ENCODE peak calls at places on chromosomes 6 and 20, in ten cellular contexts. T is tibial nerve, C is cardiac fibroblast, J is AG10803, V is mucosa of descending colon, D is hepatocyte, P is coronary artery, Q is astrocyte of the spinal cord, O is SK-N-SH, U is gastrocnemius medialis. R is an unnamed sample.

GRCh38 chr6:104603108-104603745 is 256.5 kb downstream of the HACE1 start:
- DNase-seq in Q (no peak), V (no peak), U (no peak), T (no peak), J (no peak), D (no peak), P (no peak), O (no peak), C (no peak), R (no peak)

GRCh38 chr20:38671186-38671585 is 53.1 kb upstream of the SLC32A1 start:
- DNase-seq in Q (no peak), J (no peak), P (no peak), T (no peak), D (no peak), C (no peak), O (no peak), U (no peak), V (no peak), R (no peak)

GRCh38 chr6:68679399-68679798 is 44.3 kb downstream of the ADGRB3 start:
- DNase-seq in V (no peak), Q (no peak), P (no peak), O (no peak), U (no peak), D (no peak), J (no peak), T (no peak), C (peak; percentile 12), R (no peak)

GRCh38 chr20:39874049-39874893 is 814.8 kb downstream of the MAFB start:
- DNase-seq in Q (peak; percentile 83), O (peak; percentile 53), D (peak; percentile 89), C (peak; percentile 85), U (peak; percentile 46), P (no peak), J (peak; percentile 81), T (peak; percentile 67), V (peak; percentile 88), R (peak; percentile 44)

GRCh38 chr6:115551510-115551909 is 509.2 kb downstream of the FRK start:
- DNase-seq in Q (no peak), U (no peak), C (no peak), V (no peak), O (peak; percentile 12), T (no peak), D (no peak), J (peak; percentile 8), P (no peak), R (no peak)

GRCh38 chr20:62805711-62806382 is 1.2 kb downstream of the OGFR start:
- DNase-seq in V (peak; percentile 39), T (no peak), U (no peak), O (no peak), J (no peak), D (peak; percentile 58), Q (no peak), C (no peak), P (no peak), R (no peak)

GRCh38 chr20:38790210-38791053 is 15.1 kb upstream of the PPP1R16B start:
- DNase-seq in O (peak; percentile 51), P (no peak), U (no peak), C (peak; percentile 19), D (peak; percentile 63), Q (no peak), T (no peak), J (peak; percentile 15), V (peak; percentile 17), R (no peak)

GRCh38 chr20:4289875-4290274 is 274.5 kb upstream of the RNF24 start:
- DNase-seq in V (no peak), P (no peak), J (no peak), C (no peak), T (no peak), O (no peak), D (no peak), Q (no peak), U (no peak), R (no peak)

GRCh38 chr20:47809561-47809960 is 24.3 kb upstream of the SULF2 start:
- DNase-seq in C (no peak), J (no peak), D (peak; percentile 41), U (no peak), T (no peak), P (no peak), Q (no peak), V (no peak), O (peak; percentile 60), R (no peak)

GRCh38 chr6:10598084-10598960 is 77.2 kb downstream of the GCNT2 start:
- DNase-seq in U (no peak), C (no peak), P (no peak), V (no peak), Q (no peak), D (no peak), O (peak; percentile 46), T (no peak), J (no peak), R (no peak)

GRCh38 chr6:14288910-14289309 is 171.3 kb downstream of the CD83 start:
- DNase-seq in C (no peak), O (no peak), P (no peak), U (no peak), J (no peak), V (no peak), D (no peak), Q (no peak), T (no peak), R (no peak)

GRCh38 chr6:25280617-25280990 is 1.4 kb downstream of the CARMIL1 start:
- DNase-seq in P (no peak), Q (no peak), O (no peak), D (peak; percentile 31), J (no peak), C (peak; percentile 55), T (no peak), V (peak; percentile 35), U (no peak), R (no peak)

DNA sequence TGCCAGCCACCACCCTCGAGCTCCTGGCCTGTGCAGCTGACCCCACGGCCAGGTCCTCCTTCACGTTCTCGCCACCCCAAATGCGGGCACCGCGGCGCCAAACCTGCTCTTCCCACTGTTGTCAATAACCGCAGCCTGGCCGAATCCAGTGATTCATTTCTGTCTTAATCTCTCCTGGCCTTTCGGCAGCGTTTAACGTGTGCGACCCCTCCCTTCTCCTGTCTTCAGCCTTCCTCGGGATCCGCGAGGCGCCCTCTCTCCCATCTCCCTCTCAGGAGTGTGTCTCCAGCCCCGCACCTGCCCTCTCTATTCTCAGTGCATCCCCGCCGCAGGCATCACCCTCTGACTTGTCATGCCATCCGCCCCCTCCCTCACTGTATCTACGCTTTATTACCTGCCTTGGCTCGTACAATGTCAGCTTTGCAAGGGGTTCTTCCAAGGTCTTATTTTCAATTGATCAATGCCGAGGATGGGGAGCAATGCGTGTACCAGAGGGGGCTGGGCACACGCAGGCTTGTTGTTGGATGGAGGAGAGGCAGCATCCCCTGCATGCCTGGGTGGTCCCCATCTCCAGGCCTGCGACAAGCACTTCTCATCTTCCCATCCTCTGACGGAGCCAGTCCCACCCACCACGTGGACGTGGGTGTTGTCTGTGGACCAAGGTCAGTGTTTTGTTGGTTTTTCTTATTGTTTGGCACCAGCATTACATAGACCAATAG is 91.2 kb downstream of the THBS2 start:
- DNase-seq in J (no peak), U (no peak), Q (no peak), D (no peak), O (peak; percentile 4), T (no peak), P (peak; percentile 94), C (no peak), V (no peak), R (no peak)
- H3K4me3 ChIP-seq in J (peak overlapping the region; percentile 56), U (no peak overlapping the region), Q (no peak overlapping the region), D (no peak overlapping the region), O (no peak overlapping the region), T (peak overlapping the region; percentile 18), P (peak overlapping the region; percentile 60), C (no peak overlapping the region), V (no peak overlapping the region), R (no peak overlapping the region)

GRCh38 chr6:1224514-1224913 is 87.4 kb upstream of the FOXQ1 start:
- DNase-seq in Q (no peak), T (no peak), U (no peak), P (no peak), C (no peak), O (no peak), D (no peak), J (no peak), V (no peak), R (no peak)
- H3K4me3 ChIP-seq in Q (no peak overlapping the region), T (no peak overlapping the region), U (no peak overlapping the region), P (no peak overlapping the region), C (no peak overlapping the region), O (no peak overlapping the region), D (no peak overlapping the region), J (no peak overlapping the region), V (no peak overlapping the region), R (no peak overlapping the region)

GRCh38 chr6:167314180-167314821 is 10.6 kb upstream of the TTLL2 start:
- DNase-seq in P (no peak), D (no peak), C (no peak), U (no peak), V (no peak), Q (no peak), T (no peak), O (no peak), J (no peak), R (no peak)
- H3K4me3 ChIP-seq in P (no peak overlapping the region), D (no peak overlapping the region), C (no peak overlapping the region), U (no peak overlapping the region), V (no peak overlapping the region), Q (no peak overlapping the region), T (no peak overlapping the region), O (no peak overlapping the region), J (no peak overlapping the region), R (no peak overlapping the region)

GRCh38 chr6:30100585-30101422 is 12.1 kb downstream of the TRIM31 start:
- DNase-seq in D (peak; percentile 80), P (no peak), V (peak; percentile 79), T (no peak), J (no peak), Q (no peak), O (peak; percentile 45), C (no peak), U (no peak), R (no peak)
- H3K4me3 ChIP-seq in D (peak overlapping the region; percentile 28), P (peak overlapping the region; percentile 66), V (no peak overlapping the region), T (peak overlapping the region; percentile 49), J (peak overlapping the region; percentile 18), Q (no peak overlapping the region), O (peak overlapping the region; percentile 17), C (peak overlapping the region; percentile 21), U (peak overlapping the region; percentile 60), R (peak overlapping the region; percentile 52)

GRCh38 chr20:57153238-57153905 is 113.1 kb downstream of the BMP7 start:
- DNase-seq in U (no peak), T (no peak), C (no peak), J (no peak), O (no peak), Q (no peak), P (no peak), V (no peak), D (no peak), R (no peak)
- H3K4me3 ChIP-seq in U (no peak overlapping the region), T (no peak overlapping the region), C (no peak overlapping the region), J (no peak overlapping the region), O (no peak overlapping the region), Q (no peak overlapping the region), P (no peak overlapping the region), V (no peak overlapping the region), D (no peak overlapping the region), R (no peak overlapping the region)